ENCODE peak calls at places on chromosomes 7 and 10, in nine cellular contexts. Z, J, K, S, V, O, N, B and G are unnamed samples.

GRCh38 chr7:50121269-50121668 is 28.2 kb upstream of the ZPBP start:
- DNase-seq in Z (no peak), J (no peak), K (no peak), S (no peak), V (no peak), O (no peak), N (no peak), B (no peak), G (no peak)

GRCh38 chr10:123318516-123318915 is 164.3 kb downstream of the BUB3 start:
- DNase-seq in Z (no peak), J (peak), K (no peak), S (no peak), V (no peak), O (no peak), N (no peak), B (no peak), G (no peak)

GRCh38 chr7:74343281-74344127 is 54.3 kb downstream of the CLIP2 start:
- DNase-seq in Z (no peak), J (no peak), K (no peak), S (peak), V (no peak), O (no peak), N (peak), B (no peak), G (no peak)

GRCh38 chr7:2689951-2690705 is 2.1 kb downstream of the AMZ1 start:
- DNase-seq in Z (no peak), J (no peak), K (no peak), S (peak), V (no peak), O (no peak), N (no peak), B (no peak), G (no peak)

GRCh38 chr7:157470017-157470322 is 133.2 kb downstream of the DNAJB6 start:
- DNase-seq in Z (no peak), J (no peak), K (no peak), S (no peak), V (no peak), O (no peak), N (no peak), B (peak), G (no peak)

GRCh38 chr7:132932321-132933075 is 149.4 kb downstream of the CHCHD3 start:
- DNase-seq in Z (no peak), J (no peak), K (no peak), S (no peak), V (no peak), O (no peak), N (no peak), B (peak), G (no peak)

GRCh38 chr10:97024181-97025073 is 161.3 kb downstream of the SLIT1 start:
- DNase-seq in Z (peak), J (no peak), K (no peak), S (peak), V (no peak), O (no peak), N (peak), B (no peak), G (no peak)

GRCh38 chr10:60964257-60965235 is 20.6 kb upstream of the RHOBTB1 start:
- DNase-seq in Z (peak), J (no peak), K (peak), S (peak), V (peak), O (peak), N (no peak), B (peak), G (peak)

GRCh38 chr10:26858707-26859034 is 2.1 kb downstream of the ABI1 start:
- DNase-seq in Z (no peak), J (no peak), K (no peak), S (no peak), V (no peak), O (no peak), N (no peak), B (no peak), G (no peak)

GRCh38 chr7:151809156-151809863 is 67.6 kb downstream of the PRKAG2 start:
- DNase-seq in Z (no peak), J (no peak), K (no peak), S (no peak), V (no peak), O (no peak), N (no peak), B (no peak), G (no peak)

GRCh38 chr7:2527505-2528464 is 8.2 kb downstream of the LFNG start:
- DNase-seq in Z (no peak), J (no peak), K (peak), S (peak), V (peak), O (no peak), N (no peak), B (no peak), G (no peak)

GRCh38 chr7:82755705-82756551 is 312.4 kb upstream of the CACNA2D1 start:
- DNase-seq in Z (no peak), J (no peak), K (no peak), S (no peak), V (no peak), O (no peak), N (peak), B (no peak), G (no peak)

GRCh38 chr7:129771201-129771927 is 159.8 kb downstream of the NRF1 start:
- DNase-seq in Z (no peak), J (no peak), K (no peak), S (no peak), V (no peak), O (no peak), N (no peak), B (no peak), G (no peak)

GRCh38 chr7:116426428-116427156 is 72.9 kb upstream of the CAV2 start:
- DNase-seq in Z (no peak), J (no peak), K (no peak), S (peak), V (no peak), O (no peak), N (peak), B (no peak), G (no peak)

GRCh38 chr10:13822475-13822874 is 235.7 kb downstream of the PRPF18 start:
- DNase-seq in Z (no peak), J (no peak), K (no peak), S (no peak), V (no peak), O (no peak), N (no peak), B (no peak), G (no peak)

GRCh38 chr7:150385240-150385830 is 6.2 kb downstream of the ZNF775 start:
- DNase-seq in Z (no peak), J (no peak), K (no peak), S (no peak), V (peak), O (no peak), N (no peak), B (no peak), G (no peak)

GRCh38 chr10:130193493-130194193 is 57.5 kb downstream of the GLRX3 start:
- DNase-seq in Z (no peak), J (no peak), K (no peak), S (no peak), V (no peak), O (no peak), N (no peak), B (peak), G (no peak)